ENCODE peak calls at places on chromosomes 7 and 10, in six cellular contexts. S is fibroblast of lung; C is pancreas; Q is ovary; U is CD8-positive, alpha-beta T cell; J is AG10803. D is an unnamed sample.

GRCh38 chr7:142299226-142299625 is 41.4 kb upstream of the PRSS58 start:
- DNase-seq in S (no peak), C (no peak), Q (no peak), U (no peak), J (no peak), D (no peak)

GRCh38 chr10:617471-617870 is 72.0 kb downstream of the DIP2C start:
- DNase-seq in S (no peak), C (no peak), Q (no peak), U (no peak), J (no peak), D (no peak)

GRCh38 chr7:105439174-105439893 is 50.6 kb upstream of the SRPK2 start:
- DNase-seq in S (peak; percentile 92), C (no peak), Q (no peak), U (no peak), J (peak; percentile 96), D (no peak)

GRCh38 chr10:6385683-6386082 is 183.0 kb downstream of the PFKFB3 start:
- DNase-seq in S (peak; percentile 37), C (no peak), Q (no peak), U (no peak), J (peak; percentile 80), D (no peak)

GRCh38 chr7:44279286-44279685 is 46.1 kb downstream of the CAMK2B start:
- DNase-seq in S (no peak), C (no peak), Q (peak; percentile 4), U (no peak), J (no peak), D (peak; percentile 33)

GRCh38 chr7:23863209-23863798 is 153.3 kb downstream of the STK31 start:
- DNase-seq in S (peak; percentile 33), C (no peak), Q (no peak), U (no peak), J (peak; percentile 18), D (no peak)

GRCh38 chr10:13099144-13099665 is 758 bp upstream of the OPTN start:
- DNase-seq in S (no peak), C (peak; percentile 38), Q (peak; percentile 59), U (peak; percentile 23), J (peak; percentile 74), D (peak; percentile 30)

GRCh38 chr7:438361-438760 is 81.3 kb downstream of the PDGFA start:
- DNase-seq in S (no peak), C (no peak), Q (no peak), U (no peak), J (no peak), D (no peak)

GRCh38 chr10:34526186-34526585 is 288.9 kb downstream of the PARD3 start:
- DNase-seq in S (peak; percentile 74), C (no peak), Q (no peak), U (no peak), J (peak; percentile 73), D (no peak)

GRCh38 chr10:74730246-74730645 is 96.2 kb upstream of the KAT6B start:
- DNase-seq in S (no peak), C (no peak), Q (no peak), U (no peak), J (no peak), D (no peak)

GRCh38 chr10:86252051-86252450 is 114.5 kb downstream of the GRID1 start:
- DNase-seq in S (no peak), C (no peak), Q (no peak), U (no peak), J (no peak), D (peak; percentile 9)

GRCh38 chr10:52729259-52730104 is 43.1 kb downstream of the MBL2 start:
- DNase-seq in S (peak; percentile 25), C (no peak), Q (no peak), U (no peak), J (peak; percentile 39), D (no peak)

GRCh38 chr10:84574101-84574500 is 245.7 kb downstream of the CCSER2 start:
- DNase-seq in S (no peak), C (no peak), Q (no peak), U (no peak), J (no peak), D (no peak)

GRCh38 chr10:77160679-77161078 is 476.9 kb downstream of the KCNMA1 start:
- DNase-seq in S (peak; percentile 98), C (no peak), Q (no peak), U (no peak), J (peak; percentile 83), D (no peak)

GRCh38 chr7:143394777-143395176 is 13.6 kb downstream of the ZYX start:
- DNase-seq in S (no peak), C (no peak), Q (no peak), U (no peak), J (no peak), D (no peak)

GRCh38 chr7:921071-921461 is 33.4 kb downstream of the ADAP1 start:
- DNase-seq in S (no peak), C (peak; percentile 10), Q (peak; percentile 4), U (no peak), J (no peak), D (peak; percentile 63)

GRCh38 chr7:55093674-55094073 is 74.9 kb downstream of the EGFR start:
- DNase-seq in S (no peak), C (no peak), Q (no peak), U (no peak), J (no peak), D (no peak)

GRCh38 chr7:95199779-95200558 is 124.4 kb downstream of the PON1 start:
- DNase-seq in S (peak; percentile 51), C (no peak), Q (peak; percentile 26), U (no peak), J (peak; percentile 54), D (no peak)

GRCh38 chr7:112938895-112939588 is 147.6 kb downstream of the GPR85 start:
- DNase-seq in S (peak; percentile 53), C (peak; percentile 60), Q (no peak), U (peak; percentile 10), J (peak; percentile 47), D (peak; percentile 31)

GRCh38 chr10:80599424-80599847 is 61.7 kb downstream of the SH2D4B start:
- DNase-seq in S (peak; percentile 7), C (no peak), Q (no peak), U (no peak), J (peak; percentile 23), D (peak; percentile 69)

GRCh38 chr10:60282771-60283353 is 106.8 kb downstream of the ANK3 start:
- DNase-seq in S (peak; percentile 91), C (peak; percentile 47), Q (no peak), U (no peak), J (peak; percentile 70), D (peak; percentile 42)

GRCh38 chr7:2956526-2957368 is 86.9 kb downstream of the CARD11 start:
- DNase-seq in S (peak; percentile 71), C (peak; percentile 13), Q (no peak), U (no peak), J (peak; percentile 14), D (peak; percentile 43)

GRCh38 chr10:62058476-62058875 is 157.0 kb downstream of the ARID5B start:
- DNase-seq in S (no peak), C (no peak), Q (no peak), U (no peak), J (no peak), D (no peak)

GRCh38 chr10:62056660-62057059 is 155.2 kb downstream of the ARID5B start:
- DNase-seq in S (no peak), C (no peak), Q (no peak), U (no peak), J (no peak), D (no peak)

GRCh38 chr10:62058896-62059423 is 157.5 kb downstream of the ARID5B start:
- DNase-seq in S (no peak), C (no peak), Q (no peak), U (no peak), J (no peak), D (no peak)

GRCh38 chr10:62057359-62057758 is 155.9 kb downstream of the ARID5B start:
- DNase-seq in S (no peak), C (no peak), Q (no peak), U (no peak), J (peak; percentile 62), D (no peak)

GRCh38 chr10:62057872-62058271 is 156.4 kb downstream of the ARID5B start:
- DNase-seq in S (no peak), C (no peak), Q (no peak), U (no peak), J (no peak), D (no peak)
- H3K4me3 ChIP-seq in S (peak overlapping the region; percentile 2), C (no peak overlapping the region), Q (peak overlapping the region; percentile 32), U (no peak overlapping the region), J (peak overlapping the region; percentile 18), D (no peak overlapping the region)

GRCh38 chr10:126087274-126087673 is 190.9 kb downstream of the FANK1 start:
- DNase-seq in S (no peak), C (no peak), Q (no peak), U (no peak), J (no peak), D (no peak)

GRCh38 chr10:126084369-126084768 is 188.0 kb downstream of the FANK1 start:
- DNase-seq in S (no peak), C (no peak), Q (no peak), U (no peak), J (no peak), D (no peak)

GRCh38 chr10:126090911-126091728 is 194.8 kb downstream of the FANK1 start:
- DNase-seq in S (peak; percentile 98), C (no peak), Q (no peak), U (no peak), J (peak; percentile 91), D (no peak)

GRCh38 chr10:126092806-126093205 is 196.4 kb downstream of the FANK1 start:
- DNase-seq in S (peak; percentile 92), C (no peak), Q (no peak), U (no peak), J (peak; percentile 23), D (no peak)

DNA sequence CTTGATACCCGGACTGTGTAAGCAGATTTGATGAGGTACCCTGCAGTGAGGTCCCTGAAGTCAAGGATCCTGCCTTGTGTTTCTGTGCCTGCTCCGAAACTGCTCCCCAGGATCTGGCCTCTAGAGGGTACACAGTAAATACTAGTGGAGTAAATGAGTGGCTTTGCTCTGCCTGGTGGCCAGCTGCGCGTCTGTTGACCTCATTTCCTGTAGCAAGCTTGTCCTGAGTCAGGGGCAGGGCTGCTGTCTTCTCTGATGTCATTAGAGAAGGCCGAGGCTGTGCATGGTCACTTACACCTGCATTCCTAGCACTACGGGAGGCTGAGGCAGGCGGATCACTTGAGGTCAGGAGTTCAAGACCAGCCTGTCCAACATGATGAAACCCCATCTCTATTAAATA is 191.8 kb downstream of the FANK1 start:
- DNase-seq in S (peak; percentile 71), C (no peak), Q (peak; percentile 46), U (no peak), J (peak; percentile 54), D (no peak)
- TF ChIP-seq CTCF in S (no peak), C (no peak), Q (no peak), U (no peak), J (no peak), D (no peak)

GRCh38 chr7:123746055-123746454 is 2.7 kb downstream of the WASL start:
- DNase-seq in S (no peak), C (no peak), Q (no peak), U (no peak), J (no peak), D (no peak)
- H3K4me3 ChIP-seq in S (peak overlapping the region; percentile 92), C (no peak overlapping the region), Q (no peak overlapping the region), U (no peak overlapping the region), J (no peak overlapping the region), D (no peak overlapping the region)

GRCh38 chr10:100222529-100222928 is 6.9 kb downstream of the CHUK start:
- DNase-seq in S (no peak), C (no peak), Q (no peak), U (no peak), J (no peak), D (no peak)

DNA sequence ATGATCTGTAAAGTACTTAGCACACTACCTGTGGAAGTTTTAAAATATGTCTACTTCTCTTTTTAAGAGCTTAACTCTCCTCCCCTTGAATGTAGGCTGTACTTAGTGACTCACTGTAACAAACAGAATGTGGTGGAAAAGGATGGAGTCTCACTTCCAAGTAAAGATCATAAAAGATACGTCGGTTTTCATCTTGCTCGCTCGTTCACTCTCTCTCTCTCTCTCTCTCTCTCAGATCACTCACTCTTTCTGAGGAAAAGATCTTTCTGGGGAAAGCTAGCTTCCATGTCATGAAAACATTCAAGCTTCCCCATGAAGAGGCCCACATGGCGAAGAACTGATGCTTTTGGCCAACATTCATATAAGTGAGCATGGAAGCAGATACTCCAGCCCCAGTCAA is 5.5 kb downstream of the CHUK start:
- DNase-seq in S (no peak), C (no peak), Q (no peak), U (no peak), J (no peak), D (no peak)
- TF ChIP-seq CTCF in S (no peak), C (no peak), Q (no peak), U (no peak), J (no peak), D (no peak)

D was measured in upper lobe of left lung.